ENCODE peak calls at places on chromosomes 2 and 18, in nine cellular contexts. T, S, M, U, E, G, D, V and J are unnamed samples.

GRCh38 chr18:50287028-50287440 is 458 bp downstream of the CXXC1 start:
- DNase-seq in U (no peak), V (no peak), D (no peak), E (no peak), T (no peak), M (peak; percentile 64), G (no peak), S (peak; percentile 66), J (no peak)

GRCh38 chr18:67417864-67418523 is 98.5 kb downstream of the DSEL start:
- DNase-seq in T (no peak), G (no peak), U (peak; percentile 57), V (no peak), D (peak; percentile 72), E (peak; percentile 1), S (no peak), M (no peak), J (no peak)

GRCh38 chr2:133421516-133422324 is 146.5 kb downstream of the NCKAP5 start:
- DNase-seq in E (no peak), M (peak; percentile 45), V (no peak), S (no peak), U (peak; percentile 66), G (no peak), D (peak; percentile 79), T (no peak), J (no peak)

GRCh38 chr2:37800176-37800835 is 124.8 kb upstream of the RMDN2 start:
- DNase-seq in G (no peak), D (no peak), E (no peak), T (no peak), M (no peak), S (no peak), U (no peak), V (no peak), J (no peak)

GRCh38 chr2:172489682-172490081 is 62.3 kb downstream of the ITGA6 start:
- DNase-seq in D (peak; percentile 27), T (no peak), E (no peak), M (no peak), U (peak; percentile 30), G (no peak), V (no peak), S (no peak), J (no peak)

GRCh38 chr2:239824866-239825704 is 200.1 kb downstream of the NDUFA10 start:
- DNase-seq in G (no peak), U (no peak), E (no peak), V (no peak), M (peak; percentile 8), D (no peak), T (no peak), S (no peak), J (no peak)

GRCh38 chr2:47388888-47389287 is 14.1 kb upstream of the MSH2 start:
- DNase-seq in G (no peak), M (no peak), S (no peak), U (no peak), E (no peak), V (no peak), T (no peak), D (no peak), J (no peak)

GRCh38 chr2:10759151-10759714 is 37.8 kb downstream of the ATP6V1C2 start:
- DNase-seq in E (no peak), T (no peak), U (no peak), G (no peak), D (no peak), V (no peak), S (no peak), M (peak; percentile 64), J (no peak)

GRCh38 chr2:105395691-105396090 is 3.2 kb downstream of the FHL2 start:
- DNase-seq in G (no peak), E (no peak), S (no peak), V (no peak), M (no peak), U (no peak), T (no peak), D (peak; percentile 37), J (no peak)

GRCh38 chr2:24474053-24474452 is 17.0 kb upstream of the NCOA1 start:
- DNase-seq in U (no peak), V (no peak), E (no peak), S (no peak), D (no peak), T (no peak), G (no peak), M (no peak), J (no peak)

GRCh38 chr2:118978064-118978463 is 36.1 kb downstream of the MARCO start:
- DNase-seq in S (no peak), V (no peak), T (no peak), E (no peak), G (no peak), D (no peak), M (no peak), U (no peak), J (no peak)

GRCh38 chr18:50877545-50878265 is 1.2 kb upstream of the ME2 start:
- DNase-seq in V (no peak), T (no peak), M (no peak), D (no peak), S (no peak), G (no peak), E (no peak), U (no peak), J (no peak)

GRCh38 chr2:241932895-241933174 is 63.3 kb downstream of the RTP5 start:
- DNase-seq in V (no peak), T (no peak), E (no peak), G (no peak), S (no peak), D (no peak), U (no peak), M (no peak), J (no peak)

GRCh38 chr2:61214171-61214570 is 52.2 kb downstream of the C2orf74 start:
- DNase-seq in G (no peak), M (no peak), S (no peak), E (no peak), U (no peak), V (no peak), T (no peak), D (no peak), J (no peak)

GRCh38 chr2:145569108-145569507 is 1049.2 kb upstream of the ZEB2 start:
- DNase-seq in T (no peak), D (peak; percentile 33), V (no peak), M (no peak), U (peak; percentile 39), S (no peak), E (no peak), G (no peak), J (no peak)

GRCh38 chr2:174587607-174588006 is 10.0 kb downstream of the WIPF1 start:
- DNase-seq in U (no peak), T (no peak), G (no peak), M (no peak), D (no peak), V (no peak), E (no peak), S (no peak), J (no peak)

GRCh38 chr2:88865801-88866353 is 174.4 kb downstream of the RPIA start:
- DNase-seq in E (no peak), M (no peak), U (no peak), T (no peak), V (no peak), D (peak; percentile 4), S (no peak), G (no peak), J (no peak)

GRCh38 chr2:109268916-109269315 is 139.9 kb downstream of the SH3RF3 start:
- DNase-seq in E (no peak), V (no peak), T (no peak), U (no peak), G (no peak), M (no peak), D (no peak), S (no peak), J (no peak)

GRCh38 chr2:221488134-221488807 is 83.8 kb downstream of the EPHA4 start:
- DNase-seq in D (no peak), T (no peak), V (no peak), G (no peak), S (no peak), U (no peak), M (no peak), E (no peak), J (no peak)

GRCh38 chr2:19371996-19372582 is 13.7 kb upstream of the OSR1 start:
- DNase-seq in T (no peak), G (no peak), V (no peak), S (no peak), E (no peak), D (peak; percentile 27), M (no peak), U (no peak), J (no peak)

GRCh38 chr2:201404699-201405275 is 46.5 kb downstream of the TRAK2 start:
- DNase-seq in T (no peak), S (no peak), E (no peak), M (no peak), V (no peak), G (no peak), D (no peak), U (no peak), J (no peak)

GRCh38 chr2:191728710-191729597 is 51.0 kb downstream of the NABP1 start:
- DNase-seq in E (no peak), V (no peak), D (peak; percentile 40), U (peak; percentile 49), G (no peak), T (no peak), M (no peak), S (no peak), J (no peak)

GRCh38 chr2:10889741-10890215 is 22.0 kb upstream of the KCNF1 start:
- DNase-seq in E (no peak), D (no peak), U (no peak), T (no peak), G (peak; percentile 74), S (no peak), M (peak; percentile 18), V (no peak), J (peak; percentile 97)